ENCODE peak calls at places on chromosome 1, in nine cellular contexts. F, N, C, A, M, R, S, L and D are unnamed samples. For H3K36me3, the result is how much of the 10 kb centered on the place peaks cover.

GRCh38 chr1:201460783-201461182 is 8.2 kb downstream of the PHLDA3 start:
- DNase-seq in A (peak), F (no peak), C (no peak), N (no peak), L (no peak), M (no peak), S (no peak), R (no peak), D (no peak)

GRCh38 chr1:231970684-231971083 is 344.1 kb downstream of the DISC1 start:
- DNase-seq in C (no peak), M (no peak), L (no peak), A (no peak), S (no peak), R (no peak), N (peak), F (no peak), D (no peak)

GRCh38 chr1:114218397-114219237 is 64.9 kb upstream of the SYT6 start:
- DNase-seq in F (no peak), L (no peak), A (no peak), C (no peak), N (no peak), M (no peak), S (no peak), R (no peak), D (no peak)

GRCh38 chr1:183966487-183966886 is 71.0 kb downstream of the COLGALT2 start:
- DNase-seq in S (no peak), M (no peak), R (no peak), L (no peak), N (no peak), A (no peak), C (no peak), F (no peak), D (no peak)

GRCh38 chr1:179298952-179299351 is 5.4 kb downstream of the SOAT1 start:
- DNase-seq in R (no peak), N (no peak), S (no peak), A (no peak), F (peak), M (no peak), C (no peak), L (no peak), D (no peak)

GRCh38 chr1:10888791-10889627 is 92.6 kb upstream of the CASZ1 start:
- DNase-seq in R (no peak), M (no peak), S (peak), A (peak), L (no peak), C (no peak), F (no peak), N (no peak), D (no peak)

GRCh38 chr1:180343931-180344406 is 113.9 kb downstream of the LHX4 start:
- DNase-seq in N (no peak), F (peak), L (peak), M (peak), A (peak), C (peak), S (no peak), R (no peak), D (no peak)

GRCh38 chr1:192580351-192580962 is 4.9 kb downstream of the RGS1 start:
- DNase-seq in L (peak), S (peak), A (peak), M (no peak), N (no peak), R (peak), C (peak), F (peak), D (peak)

GRCh38 chr1:61445269-61445825 is 279.6 kb downstream of the TM2D1 start:
- DNase-seq in A (no peak), L (no peak), R (no peak), S (no peak), N (no peak), F (no peak), C (no peak), M (no peak), D (no peak)

GRCh38 chr1:23483327-23484252 is at the start of gene ASAP3:
- DNase-seq in R (peak), N (no peak), C (peak), L (no peak), S (peak), M (no peak), F (no peak), A (peak), D (no peak)

GRCh38 chr1:201126832-201127754 is at the start of gene ASCL5:
- DNase-seq in L (no peak), C (no peak), S (peak), R (no peak), A (peak), M (peak), N (no peak), F (no peak), D (no peak)

GRCh38 chr1:175520186-175520585 is 223.2 kb downstream of the TNR start:
- DNase-seq in S (no peak), F (no peak), C (no peak), A (no peak), L (no peak), N (no peak), M (no peak), R (no peak), D (no peak)

GRCh38 chr1:29235955-29236742 is at the start of gene PTPRU:
- DNase-seq in S (peak), L (peak), M (peak), F (peak), R (peak), A (peak), C (peak), N (peak), D (no peak)

GRCh38 chr1:109805486-109806180 is 41.9 kb upstream of the EPS8L3 start:
- DNase-seq in N (peak), S (no peak), R (no peak), M (no peak), C (peak), F (peak), L (no peak), A (no peak), D (no peak)

GRCh38 chr1:54137532-54138061 is 15.2 kb downstream of the CDCP2 start:
- DNase-seq in L (no peak), A (no peak), C (peak), F (no peak), S (no peak), R (no peak), N (no peak), M (peak), D (peak)

GRCh38 chr1:39892611-39893595 is 8.8 kb downstream of the MYCL start:
- DNase-seq in L (no peak), S (peak), M (peak), N (no peak), R (no peak), C (peak), A (peak), F (no peak), D (peak)

GRCh38 chr1:220409751-220410370 is 118.1 kb upstream of the MARK1 start:
- DNase-seq in N (no peak), A (no peak), F (no peak), R (no peak), S (peak), L (peak), M (peak), C (no peak), D (no peak)

GRCh38 chr1:168081373-168082007 is 55.2 kb downstream of the GPR161 start:
- DNase-seq in N (peak), A (no peak), R (no peak), S (no peak), F (no peak), M (peak), C (peak), L (no peak), D (no peak)

GRCh38 chr1:245614476-245614875 is 459.7 kb downstream of the KIF26B start:
- DNase-seq in S (peak), R (no peak), M (no peak), N (no peak), F (no peak), A (no peak), C (peak), L (no peak), D (no peak)

GRCh38 chr1:199084293-199084692 is 445.5 kb downstream of the PTPRC start:
- DNase-seq in S (no peak), L (no peak), M (peak), A (no peak), R (no peak), N (no peak), F (peak), C (peak), D (no peak)

GRCh38 chr1:25536124-25536523 is 7.3 kb upstream of the LDLRAP1 start:
- DNase-seq in M (no peak), C (no peak), R (no peak), F (no peak), S (no peak), N (no peak), L (no peak), A (no peak), D (no peak)

GRCh38 chr1:152067150-152067549 is 21.7 kb downstream of the TCHHL1 start:
- DNase-seq in C (no peak), M (no peak), A (no peak), S (no peak), L (no peak), R (no peak), F (no peak), N (no peak), D (no peak)

GRCh38 chr1:51070011-51070410 is 32.0 kb upstream of the C1orf185 start:
- DNase-seq in F (no peak), L (no peak), R (no peak), N (no peak), C (peak), M (no peak), A (no peak), S (no peak), D (peak)

GRCh38 chr1:39917825-39918224 is 16.1 kb upstream of the MYCL start:
- DNase-seq in S (no peak), F (no peak), L (no peak), M (no peak), R (no peak), A (no peak), N (no peak), C (no peak), D (no peak)

GRCh38 chr1:24074817-24075725 is 36.9 kb downstream of the MYOM3 start:
- DNase-seq in A (no peak), N (no peak), L (no peak), R (no peak), M (no peak), F (no peak), C (no peak), S (peak), D (no peak)

GRCh38 chr1:210688482-210689233 is 360.0 kb downstream of the HHAT start:
- DNase-seq in N (no peak), M (no peak), R (no peak), L (no peak), F (no peak), C (peak), A (no peak), S (no peak), D (no peak)

GRCh38 chr1:241679404-241679803 is 27.3 kb downstream of the WDR64 start:
- DNase-seq in L (no peak), N (no peak), C (no peak), S (no peak), R (no peak), M (no peak), A (no peak), F (no peak), D (no peak)

GRCh38 chr1:215567491-215568286 is 585 bp downstream of the KCTD3 start:
- DNase-seq in C (peak), L (peak), M (peak), R (peak), N (peak), F (peak), S (peak), A (peak), D (no peak)

GRCh38 chr1:53578358-53578757 is 119.2 kb downstream of the DMRTB1 start:
- DNase-seq in C (no peak), L (no peak), M (peak), A (no peak), F (no peak), S (no peak), N (no peak), R (no peak), D (no peak)

GRCh38 chr1:64199154-64199553 is 4.3 kb upstream of the UBE2U start:
- DNase-seq in A (no peak), L (no peak), S (no peak), F (no peak), N (no peak), C (no peak), M (peak), R (no peak), D (no peak)

GRCh38 chr1:148318123-148318899 is 164.8 kb downstream of the PPIAL4G start:
- DNase-seq in A (no peak), N (peak), L (peak), F (peak), R (no peak), S (peak), C (peak), M (no peak), D (no peak)

GRCh38 chr1:67769633-67770256 is 63.5 kb downstream of the GNG12 start:
- DNase-seq in F (no peak), L (no peak), S (no peak), C (no peak), R (no peak), N (no peak), M (no peak), A (no peak), D (no peak)

GRCh38 chr1:209667103-209667502 is 8.1 kb upstream of the G0S2 start:
- DNase-seq in A (no peak), C (no peak), M (no peak), F (no peak), R (no peak), S (no peak), L (no peak), N (no peak), D (no peak)
- H3K4me3 ChIP-seq in A (no peak), C (no peak), M (no peak), F (no peak), R (no peak), S (no peak), L (no peak), N (no peak), D (no peak)

DNA sequence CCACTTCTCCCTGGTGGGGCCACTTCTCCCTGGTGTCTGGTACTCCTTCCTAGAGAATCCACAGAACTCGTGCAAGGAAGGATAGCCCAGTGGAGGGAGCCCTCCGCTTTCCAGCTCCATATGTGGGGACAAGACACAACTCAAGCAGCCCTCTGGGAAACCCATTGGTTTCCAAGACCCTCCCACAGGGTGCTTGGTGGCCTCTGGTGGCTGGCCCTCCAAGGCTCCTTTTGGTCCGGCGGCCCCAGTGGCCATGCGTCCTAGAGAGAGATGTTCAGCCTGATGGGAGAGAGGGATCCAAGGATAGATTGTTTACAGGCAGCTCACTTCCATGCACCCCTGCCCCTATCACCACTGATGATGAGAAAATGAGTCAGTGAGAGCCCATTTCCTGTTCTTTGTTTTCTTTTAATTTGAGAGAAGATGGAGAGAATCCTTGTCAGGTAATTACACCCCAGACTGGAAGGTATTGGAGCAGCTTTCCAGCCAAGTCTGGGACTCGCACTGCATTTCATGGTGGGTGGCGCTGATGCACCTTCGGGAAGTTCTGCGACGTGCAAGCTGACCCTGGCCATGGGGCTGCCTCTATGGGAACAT is 486.2 kb upstream of the VAMP3 start:
- DNase-seq in C (no peak), S (no peak), N (no peak), L (no peak), R (no peak), F (no peak), A (no peak), M (no peak), D (peak)
- H3K36me3 ChIP-seq in C (under half), S (under half), N (under half), L (under half), R (under half), F (under half), A (under half), M (under half), D (under half)

GRCh38 chr1:63074321-63074720 is 248.0 kb upstream of the FOXD3 start:
- DNase-seq in R (no peak), N (no peak), L (no peak), M (no peak), C (no peak), F (no peak), S (no peak), A (no peak), D (no peak)
- H3K4me3 ChIP-seq in R (no peak), N (no peak), L (no peak), M (peak), C (peak), F (no peak), S (peak), A (no peak), D (peak)

DNA sequence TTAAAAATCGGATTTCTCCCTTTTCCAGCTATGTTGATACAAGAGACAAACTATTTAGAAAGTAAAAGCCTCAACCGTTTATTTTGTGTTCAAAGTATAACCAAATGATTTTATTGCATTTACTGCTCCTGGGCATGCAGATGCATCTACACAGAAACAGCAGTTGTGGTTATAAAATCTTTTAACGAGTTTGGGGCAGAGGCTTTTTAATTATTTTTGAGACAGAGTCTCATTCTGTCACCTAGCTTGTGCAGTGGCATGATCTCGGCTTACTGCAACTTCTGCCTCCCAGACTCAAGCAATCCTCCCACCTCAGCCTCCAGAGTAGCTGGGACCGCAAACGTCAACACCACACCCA is 33.6 kb downstream of the ZNF496 start:
- DNase-seq in M (no peak), R (no peak), A (no peak), F (no peak), N (no peak), S (no peak), C (no peak), L (no peak), D (no peak)
- H3K36me3 ChIP-seq in M (under half), R (under half), A (under half), F (under half), N (under half), S (under half), C (under half), L (under half), D (under half)